ENCODE peak calls at places on chromosomes 6 and 20, in seven cellular contexts. One of them, this sample, is unnamed. For H3K27me3, the result is how much of the 10 kb centered on the place peaks cover.

GRCh38 chr20:6599876-6600275 is 167.6 kb upstream of the BMP2 start:
- DNase-seq in pancreas: no peak
- DNase-seq in tibial nerve: no peak
- DNase-seq in neural progenitor cell: no peak
- DNase-seq in K562: no peak
- DNase-seq in psoas muscle: no peak
- DNase-seq in mammary epithelial cell: peak
- DNase-seq in this sample: no peak

GRCh38 chr6:81753709-81754678 is 1.5 kb upstream of the TENT5A start:
- DNase-seq in pancreas: peak
- DNase-seq in tibial nerve: peak
- DNase-seq in neural progenitor cell: peak
- DNase-seq in K562: peak
- DNase-seq in psoas muscle: peak
- DNase-seq in mammary epithelial cell: peak
- DNase-seq in this sample: peak

GRCh38 chr6:124999105-124999764 is 37.0 kb downstream of the RNF217 start:
- DNase-seq in pancreas: peak
- DNase-seq in tibial nerve: no peak
- DNase-seq in neural progenitor cell: no peak
- DNase-seq in K562: no peak
- DNase-seq in psoas muscle: no peak
- DNase-seq in mammary epithelial cell: no peak
- DNase-seq in this sample: no peak

GRCh38 chr6:152952866-152953509 is 29.9 kb downstream of the FBXO5 start:
- DNase-seq in pancreas: no peak
- DNase-seq in tibial nerve: no peak
- DNase-seq in neural progenitor cell: peak
- DNase-seq in K562: no peak
- DNase-seq in psoas muscle: no peak
- DNase-seq in mammary epithelial cell: peak
- DNase-seq in this sample: no peak

GRCh38 chr6:3741477-3741871 is 10.0 kb downstream of the PXDC1 start:
- DNase-seq in pancreas: no peak
- DNase-seq in tibial nerve: no peak
- DNase-seq in neural progenitor cell: peak
- DNase-seq in K562: no peak
- DNase-seq in psoas muscle: no peak
- DNase-seq in mammary epithelial cell: no peak
- DNase-seq in this sample: no peak

GRCh38 chr6:150894191-150894744 is 28.8 kb downstream of the MTHFD1L start:
- DNase-seq in pancreas: no peak
- DNase-seq in tibial nerve: no peak
- DNase-seq in neural progenitor cell: no peak
- DNase-seq in K562: no peak
- DNase-seq in psoas muscle: no peak
- DNase-seq in mammary epithelial cell: no peak
- DNase-seq in this sample: no peak

GRCh38 chr6:88535296-88535695 is 369.1 kb upstream of the CNR1 start:
- DNase-seq in pancreas: no peak
- DNase-seq in tibial nerve: no peak
- DNase-seq in neural progenitor cell: no peak
- DNase-seq in K562: no peak
- DNase-seq in psoas muscle: no peak
- DNase-seq in mammary epithelial cell: no peak
- DNase-seq in this sample: no peak

GRCh38 chr20:62644044-62644795 is 1.9 kb downstream of the SLCO4A1 start:
- DNase-seq in pancreas: no peak
- DNase-seq in tibial nerve: no peak
- DNase-seq in neural progenitor cell: no peak
- DNase-seq in K562: no peak
- DNase-seq in psoas muscle: no peak
- DNase-seq in mammary epithelial cell: no peak
- DNase-seq in this sample: no peak

GRCh38 chr6:150074651-150075416 is 5.9 kb upstream of the ULBP3 start:
- DNase-seq in pancreas: no peak
- DNase-seq in tibial nerve: no peak
- DNase-seq in neural progenitor cell: no peak
- DNase-seq in K562: no peak
- DNase-seq in psoas muscle: no peak
- DNase-seq in mammary epithelial cell: no peak
- DNase-seq in this sample: no peak

GRCh38 chr20:24990810-24991252 is 1.7 kb downstream of the APMAP start:
- DNase-seq in pancreas: no peak
- DNase-seq in tibial nerve: no peak
- DNase-seq in neural progenitor cell: no peak
- DNase-seq in K562: no peak
- DNase-seq in psoas muscle: no peak
- DNase-seq in mammary epithelial cell: peak
- DNase-seq in this sample: no peak

GRCh38 chr6:138004423-138005287 is 102.6 kb downstream of the PERP start:
- DNase-seq in pancreas: no peak
- DNase-seq in tibial nerve: no peak
- DNase-seq in neural progenitor cell: peak
- DNase-seq in K562: no peak
- DNase-seq in psoas muscle: no peak
- DNase-seq in mammary epithelial cell: peak
- DNase-seq in this sample: peak

DNA sequence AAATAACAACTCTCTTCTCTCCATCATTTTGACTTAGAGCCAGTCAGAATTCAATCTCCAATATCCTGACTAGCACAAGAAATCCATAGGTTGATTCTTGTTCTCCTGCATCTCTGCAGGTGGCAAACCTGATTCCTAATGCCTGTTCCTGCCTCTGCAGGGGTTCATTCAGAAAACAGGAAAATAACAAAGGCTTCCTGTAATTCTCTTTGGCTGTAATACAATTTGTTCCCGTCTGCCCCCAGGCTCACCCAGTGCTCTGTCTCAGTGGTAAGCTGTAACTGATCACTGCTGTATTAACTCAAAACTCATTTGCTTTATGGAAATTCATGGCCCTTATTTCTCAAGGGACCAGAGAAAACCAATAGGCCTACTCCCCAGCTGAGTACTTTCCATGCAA is 88.6 kb downstream of the OPRM1 start:
- DNase-seq in pancreas: no peak
- DNase-seq in tibial nerve: no peak
- DNase-seq in neural progenitor cell: peak
- DNase-seq in K562: no peak
- DNase-seq in psoas muscle: no peak
- DNase-seq in mammary epithelial cell: no peak
- DNase-seq in this sample: peak
- H3K4me3 ChIP-seq in pancreas: no peak
- H3K4me3 ChIP-seq in tibial nerve: no peak
- H3K4me3 ChIP-seq in neural progenitor cell: no peak
- H3K4me3 ChIP-seq in K562: no peak
- H3K4me3 ChIP-seq in psoas muscle: no peak
- H3K4me3 ChIP-seq in mammary epithelial cell: no peak
- H3K4me3 ChIP-seq in this sample: no peak

GRCh38 chr6:40681622-40682021 is 94.5 kb upstream of the LRFN2 start:
- DNase-seq in pancreas: no peak
- DNase-seq in tibial nerve: no peak
- DNase-seq in neural progenitor cell: no peak
- DNase-seq in K562: no peak
- DNase-seq in psoas muscle: no peak
- DNase-seq in mammary epithelial cell: no peak
- DNase-seq in this sample: no peak
- H3K27me3 ChIP-seq in pancreas: under half
- H3K27me3 ChIP-seq in tibial nerve: under half
- H3K27me3 ChIP-seq in neural progenitor cell: under half
- H3K27me3 ChIP-seq in K562: under half
- H3K27me3 ChIP-seq in psoas muscle: under half
- H3K27me3 ChIP-seq in mammary epithelial cell: under half
- H3K27me3 ChIP-seq in this sample: under half

GRCh38 chr20:460180-460579 is 2.2 kb downstream of the TBC1D20 start:
- DNase-seq in pancreas: no peak
- DNase-seq in tibial nerve: no peak
- DNase-seq in neural progenitor cell: no peak
- DNase-seq in K562: no peak
- DNase-seq in psoas muscle: no peak
- DNase-seq in mammary epithelial cell: no peak
- DNase-seq in this sample: no peak
- H3K4me3 ChIP-seq in pancreas: no peak
- H3K4me3 ChIP-seq in tibial nerve: no peak
- H3K4me3 ChIP-seq in neural progenitor cell: peak
- H3K4me3 ChIP-seq in K562: peak
- H3K4me3 ChIP-seq in psoas muscle: peak
- H3K4me3 ChIP-seq in mammary epithelial cell: peak
- H3K4me3 ChIP-seq in this sample: no peak

GRCh38 chr6:98823845-98824162 is 10.6 kb upstream of the POU3F2 start:
- DNase-seq in pancreas: no peak
- DNase-seq in tibial nerve: no peak
- DNase-seq in neural progenitor cell: no peak
- DNase-seq in K562: no peak
- DNase-seq in psoas muscle: no peak
- DNase-seq in mammary epithelial cell: no peak
- DNase-seq in this sample: no peak
- H3K27me3 ChIP-seq in pancreas: under half
- H3K27me3 ChIP-seq in tibial nerve: under half
- H3K27me3 ChIP-seq in neural progenitor cell: half or more
- H3K27me3 ChIP-seq in K562: under half
- H3K27me3 ChIP-seq in psoas muscle: under half
- H3K27me3 ChIP-seq in mammary epithelial cell: half or more
- H3K27me3 ChIP-seq in this sample: half or more

DNA sequence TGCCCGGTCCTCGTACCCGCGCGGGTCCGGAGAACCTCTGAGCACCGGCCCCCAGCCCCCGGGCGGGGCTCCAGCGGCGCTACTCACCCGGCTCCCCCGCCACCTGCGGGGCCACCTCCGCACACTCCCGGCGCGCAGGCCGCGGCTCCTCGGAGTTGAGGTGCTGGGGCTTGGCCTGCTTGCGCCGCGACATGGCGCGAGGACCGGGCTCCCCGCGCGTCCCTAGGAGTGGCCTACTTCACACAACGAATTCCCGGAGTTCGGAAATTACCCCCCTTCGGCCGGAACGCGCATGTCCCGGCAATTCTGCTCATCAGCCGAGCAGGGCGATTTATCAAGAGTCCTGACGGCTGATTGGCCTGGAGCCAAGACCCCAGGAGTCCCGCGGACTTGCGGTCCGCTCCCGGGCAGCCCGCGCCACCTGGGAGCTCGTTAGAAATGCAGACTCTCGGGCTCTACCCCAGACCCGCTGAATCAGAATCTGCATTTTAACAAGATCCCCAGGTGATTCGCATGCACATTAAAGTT is 86.5 kb downstream of the ZFP64 start:
- DNase-seq in pancreas: peak
- DNase-seq in tibial nerve: no peak
- DNase-seq in neural progenitor cell: peak
- DNase-seq in K562: no peak
- DNase-seq in psoas muscle: no peak
- DNase-seq in mammary epithelial cell: peak
- DNase-seq in this sample: peak
- H3K4me3 ChIP-seq in pancreas: peak
- H3K4me3 ChIP-seq in tibial nerve: peak
- H3K4me3 ChIP-seq in neural progenitor cell: peak
- H3K4me3 ChIP-seq in K562: no peak
- H3K4me3 ChIP-seq in psoas muscle: peak
- H3K4me3 ChIP-seq in mammary epithelial cell: peak
- H3K4me3 ChIP-seq in this sample: peak

GRCh38 chr6:100459291-100459690 is 5.4 kb downstream of the SIM1 start:
- DNase-seq in pancreas: no peak
- DNase-seq in tibial nerve: no peak
- DNase-seq in neural progenitor cell: no peak
- DNase-seq in K562: no peak
- DNase-seq in psoas muscle: no peak
- DNase-seq in mammary epithelial cell: no peak
- DNase-seq in this sample: no peak
- H3K27me3 ChIP-seq in pancreas: under half
- H3K27me3 ChIP-seq in tibial nerve: under half
- H3K27me3 ChIP-seq in neural progenitor cell: half or more
- H3K27me3 ChIP-seq in K562: half or more
- H3K27me3 ChIP-seq in psoas muscle: under half
- H3K27me3 ChIP-seq in mammary epithelial cell: half or more
- H3K27me3 ChIP-seq in this sample: half or more

This sample was measured in H7.